ENCODE peak calls at places on chromosomes 11 and 22, in seven cellular contexts. Q, F, J, A, H, Y and B are unnamed samples.

GRCh38 chr11:61080526-61080925 is 21.8 kb upstream of the CD5 start:
- DNase-seq in Q (no peak), F (no peak), J (no peak), A (no peak), H (no peak), Y (no peak), B (no peak)

GRCh38 chr11:61507962-61508824 is at the start of gene LRRC10B:
- DNase-seq in Q (peak; percentile 71), F (no peak), J (peak; percentile 52), A (no peak), H (no peak), Y (no peak), B (no peak)

GRCh38 chr11:123559418-123559817 is 95.0 kb downstream of the SCN3B start:
- DNase-seq in Q (no peak), F (no peak), J (no peak), A (no peak), H (peak; percentile 39), Y (no peak), B (peak; percentile 51)

GRCh38 chr11:130179396-130180306 is 20.1 kb downstream of the ST14 start:
- DNase-seq in Q (peak; percentile 47), F (no peak), J (no peak), A (no peak), H (no peak), Y (no peak), B (no peak)

GRCh38 chr11:67545280-67545679 is 22.0 kb upstream of the CABP2 start:
- DNase-seq in Q (no peak), F (no peak), J (no peak), A (no peak), H (no peak), Y (peak; percentile 21), B (no peak)

GRCh38 chr11:62925308-62925707 is 4.1 kb upstream of the CHRM1 start:
- DNase-seq in Q (no peak), F (no peak), J (no peak), A (no peak), H (no peak), Y (no peak), B (no peak)

GRCh38 chr22:26131755-26132154 is 37.5 kb upstream of the SEZ6L start:
- DNase-seq in Q (no peak), F (no peak), J (no peak), A (no peak), H (no peak), Y (no peak), B (no peak)

GRCh38 chr11:83724704-83725114 is 438.5 kb upstream of the CCDC90B start:
- DNase-seq in Q (peak; percentile 45), F (no peak), J (no peak), A (peak; percentile 18), H (peak; percentile 4), Y (peak; percentile 28), B (peak; percentile 28)

GRCh38 chr11:16356057-16356750 is at the start of gene SOX6:
- DNase-seq in Q (no peak), F (no peak), J (no peak), A (peak; percentile 25), H (peak; percentile 6), Y (peak; percentile 41), B (peak; percentile 7)

GRCh38 chr11:95563173-95563572 is 226.4 kb downstream of the FAM76B start:
- DNase-seq in Q (no peak), F (no peak), J (no peak), A (no peak), H (peak; percentile 56), Y (no peak), B (peak; percentile 50)

GRCh38 chr11:112219476-112220232 is 6.6 kb upstream of the PTS start:
- DNase-seq in Q (no peak), F (peak; percentile 47), J (peak; percentile 71), A (peak; percentile 86), H (peak; percentile 77), Y (peak; percentile 87), B (peak; percentile 91)

GRCh38 chr22:42766860-42767259 is 46.2 kb upstream of the A4GALT start:
- DNase-seq in Q (peak; percentile 76), F (no peak), J (no peak), A (no peak), H (no peak), Y (no peak), B (no peak)

GRCh38 chr11:38019072-38019775 is 1421.2 kb upstream of the RAG2 start:
- DNase-seq in Q (no peak), F (no peak), J (no peak), A (peak; percentile 57), H (no peak), Y (peak; percentile 21), B (no peak)

GRCh38 chr11:18132341-18132740 is at the start of gene MRGPRX3:
- DNase-seq in Q (no peak), F (no peak), J (no peak), A (peak; percentile 4), H (no peak), Y (peak; percentile 8), B (no peak)

GRCh38 chr11:47867821-47868220 is 19.7 kb upstream of the NUP160 start:
- DNase-seq in Q (no peak), F (no peak), J (no peak), A (peak; percentile 27), H (peak; percentile 14), Y (peak; percentile 19), B (peak; percentile 38)

GRCh38 chr11:10498022-10498400 is 42.9 kb downstream of the AMPD3 start:
- DNase-seq in Q (no peak), F (no peak), J (no peak), A (no peak), H (no peak), Y (no peak), B (no peak)

GRCh38 chr11:61173456-61173855 is 12.2 kb upstream of the VPS37C start:
- DNase-seq in Q (no peak), F (no peak), J (no peak), A (peak; percentile 22), H (peak; percentile 52), Y (peak; percentile 26), B (peak; percentile 47)

GRCh38 chr11:129928923-129929692 is 33.7 kb upstream of the NFRKB start:
- DNase-seq in Q (no peak), F (no peak), J (no peak), A (no peak), H (no peak), Y (no peak), B (no peak)

GRCh38 chr11:122893131-122893530 is 10.6 kb downstream of the JHY start:
- DNase-seq in Q (no peak), F (no peak), J (no peak), A (no peak), H (peak; percentile 9), Y (no peak), B (no peak)

GRCh38 chr22:38505595-38506117 is 455 bp downstream of the DDX17 start:
- DNase-seq in Q (peak; percentile 83), F (no peak), J (no peak), A (peak; percentile 79), H (peak; percentile 78), Y (peak; percentile 81), B (peak; percentile 67)

DNA sequence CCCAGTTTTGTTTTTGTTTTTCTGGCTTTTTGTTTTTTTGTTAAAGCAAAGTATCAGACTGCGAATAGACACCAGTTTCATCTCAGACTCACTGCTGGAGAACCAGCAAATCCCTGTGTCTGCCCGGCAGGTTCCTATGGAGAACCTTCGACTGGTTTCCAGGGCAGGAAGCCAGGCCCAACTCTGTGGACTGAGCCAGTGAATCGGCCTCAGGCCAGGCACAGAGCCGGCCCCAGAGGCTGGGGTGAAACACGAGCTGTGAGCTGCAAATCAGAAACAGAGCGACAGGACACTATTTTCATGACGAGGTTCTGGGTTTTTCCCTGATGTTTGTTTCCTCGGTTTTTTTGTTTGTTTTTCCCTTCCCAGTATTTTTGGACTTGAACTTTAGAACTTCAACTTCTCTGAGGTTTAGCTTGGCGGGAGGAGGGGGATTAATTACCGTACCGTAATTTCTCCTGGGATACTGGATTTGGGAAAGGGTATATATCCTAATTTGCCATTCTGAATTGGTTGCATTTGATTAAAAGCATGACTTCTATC is 15.9 kb upstream of the B4GALNT4 start:
- DNase-seq in Q (peak; percentile 73), F (peak; percentile 64), J (no peak), A (peak; percentile 92), H (peak; percentile 87), Y (peak; percentile 91), B (peak; percentile 89)
- H3K4me3 ChIP-seq in Q (no peak overlapping the region), F (no peak overlapping the region), J (no peak overlapping the region), A (no peak overlapping the region), H (peak overlapping the region; percentile 17), Y (no peak overlapping the region), B (no peak overlapping the region)

DNA sequence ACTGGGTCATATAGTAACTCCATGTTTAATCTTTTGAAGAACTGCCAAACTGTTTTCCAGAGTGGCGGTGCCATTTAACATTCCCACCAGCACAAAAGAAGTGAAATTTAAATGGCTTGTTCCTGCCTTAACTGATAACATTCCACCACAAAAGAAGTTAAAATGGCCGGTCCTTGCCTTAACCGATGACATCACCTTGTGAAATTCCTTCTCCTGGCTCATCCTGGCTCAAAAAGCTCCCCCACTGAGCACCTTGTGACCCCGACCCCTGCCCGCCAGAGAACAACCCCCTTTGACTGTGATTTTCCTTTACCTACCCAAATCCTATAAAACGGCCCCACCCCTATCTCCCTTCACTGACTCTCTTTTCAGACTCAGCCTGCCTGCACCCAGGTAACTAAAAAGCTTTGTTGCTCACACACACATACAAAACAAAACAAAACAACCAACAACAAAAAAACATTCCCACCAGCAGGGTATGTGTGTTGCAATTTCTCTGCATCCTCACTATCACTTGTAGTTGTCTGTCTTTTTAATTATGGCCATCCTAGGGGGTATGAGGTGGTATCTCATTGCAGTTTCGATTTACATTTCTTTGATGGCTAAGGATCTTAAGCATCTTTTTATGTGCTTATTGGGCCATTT is 109.0 kb downstream of the FAR1 start:
- DNase-seq in Q (no peak), F (no peak), J (no peak), A (no peak), H (no peak), Y (no peak), B (no peak)
- TF ChIP-seq CTCF in Q (no peak), F (no peak), J (no peak), A (no peak), H (no peak), Y (no peak), B (no peak)

GRCh38 chr22:28950567-28951411 is 67.4 kb downstream of the ZNRF3 start:
- DNase-seq in Q (no peak), F (no peak), J (no peak), A (no peak), H (no peak), Y (no peak), B (no peak)
- H3K4me3 ChIP-seq in Q (no peak overlapping the region), F (no peak overlapping the region), J (no peak overlapping the region), A (no peak overlapping the region), H (no peak overlapping the region), Y (no peak overlapping the region), B (no peak overlapping the region)

DNA sequence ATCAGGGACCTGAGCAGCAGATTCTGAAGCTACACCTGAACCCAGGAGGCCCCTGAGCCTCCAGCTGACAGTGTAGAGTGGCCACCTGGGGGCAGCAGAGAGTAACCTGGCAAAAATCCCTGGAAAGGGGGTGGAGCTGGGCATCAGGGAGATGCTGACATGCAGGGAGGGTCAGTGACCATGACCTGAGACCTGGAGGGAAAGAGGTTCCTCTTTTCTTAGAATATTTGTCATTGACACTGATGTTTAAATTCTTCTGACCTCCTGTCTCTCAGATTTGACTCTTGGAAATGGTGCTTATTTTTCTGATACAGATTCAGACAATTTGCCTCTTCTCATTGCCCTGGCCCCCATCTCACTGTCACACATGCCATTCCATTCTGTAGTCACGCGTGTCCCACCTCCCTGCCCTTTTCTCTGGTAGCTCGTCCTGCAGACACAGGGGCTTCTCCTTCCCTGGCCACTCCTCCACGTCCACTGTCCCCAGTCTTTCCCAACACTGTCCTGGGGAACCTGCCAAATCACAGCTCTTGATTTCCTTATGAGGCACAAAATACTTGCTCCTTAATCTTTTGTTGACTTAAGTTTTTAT is 117.2 kb upstream of the IGLL5 start:
- DNase-seq in Q (no peak), F (no peak), J (no peak), A (peak; percentile 36), H (no peak), Y (peak; percentile 44), B (peak; percentile 38)
- TF ChIP-seq CTCF in Q (peak; percentile 71), F (peak; percentile 74), J (peak; percentile 59), A (peak; percentile 85), H (peak; percentile 70), Y (peak; percentile 80), B (peak; percentile 80)

GRCh38 chr11:19933132-19933735 is 220.6 kb downstream of the NAV2 start:
- DNase-seq in Q (no peak), F (no peak), J (no peak), A (no peak), H (no peak), Y (no peak), B (no peak)
- H3K4me3 ChIP-seq in Q (no peak overlapping the region), F (no peak overlapping the region), J (no peak overlapping the region), A (no peak overlapping the region), H (no peak overlapping the region), Y (no peak overlapping the region), B (no peak overlapping the region)